ENCODE peak calls at places on chromosomes 5 and 9, in five cellular contexts. M, S, V, D and A are unnamed samples.

GRCh38 chr5:97528941-97529340 is 345.9 kb upstream of the RIOK2 start:
- DNase-seq in M (no peak), V (no peak), D (no peak), S (no peak), A (no peak)

GRCh38 chr5:143154495-143155375 is 248.8 kb downstream of the NR3C1 start:
- DNase-seq in D (no peak), S (no peak), V (peak), M (no peak), A (no peak)

GRCh38 chr5:148776780-148777179 is 49.6 kb upstream of the ADRB2 start:
- DNase-seq in M (no peak), S (no peak), V (no peak), D (no peak), A (no peak)

GRCh38 chr5:55160493-55161209 is 680 bp downstream of the GPX8 start:
- DNase-seq in D (no peak), M (no peak), V (no peak), S (no peak), A (no peak)

GRCh38 chr5:116766470-116766947 is 191.9 kb upstream of the SEMA6A start:
- DNase-seq in S (no peak), D (no peak), M (peak), V (no peak), A (no peak)

GRCh38 chr5:10403829-10404228 is 37.9 kb upstream of the ROPN1L start:
- DNase-seq in V (no peak), S (no peak), M (no peak), D (no peak), A (no peak)

GRCh38 chr5:178291969-178292825 is 59.6 kb upstream of the PHYKPL start:
- DNase-seq in M (no peak), S (no peak), D (no peak), V (no peak), A (no peak)

GRCh38 chr9:2967779-2968178 is 123.9 kb upstream of the PUM3 start:
- DNase-seq in D (no peak), S (no peak), M (no peak), V (no peak), A (no peak)

GRCh38 chr5:14818931-14819790 is 52.4 kb downstream of the ANKH start:
- DNase-seq in D (no peak), V (no peak), S (no peak), M (no peak), A (no peak)

GRCh38 chr5:146041180-146041789 is 64.1 kb downstream of the PLAC8L1 start:
- DNase-seq in M (no peak), S (no peak), V (no peak), D (no peak), A (no peak)

GRCh38 chr5:127358274-127358673 is 67.7 kb downstream of the MEGF10 start:
- DNase-seq in S (no peak), M (no peak), D (no peak), V (no peak), A (no peak)

GRCh38 chr5:6785861-6786180 is 72.6 kb downstream of the TENT4A start:
- DNase-seq in V (no peak), M (no peak), S (no peak), D (no peak), A (no peak)

GRCh38 chr9:110180713-110181434 is 27.1 kb downstream of the C9orf152 start:
- DNase-seq in M (no peak), V (no peak), S (no peak), D (no peak), A (no peak)

GRCh38 chr5:135240283-135240633 is 158.8 kb downstream of the MACROH2A1 start:
- DNase-seq in V (no peak), M (no peak), D (no peak), S (no peak), A (no peak)

GRCh38 chr9:116154334-116154975 is 864 bp downstream of the PAPPA start:
- DNase-seq in S (peak), M (no peak), D (no peak), V (no peak), A (peak)

GRCh38 chr9:1647776-1648175 is 367.4 kb upstream of the SMARCA2 start:
- DNase-seq in S (no peak), D (no peak), M (no peak), V (no peak), A (no peak)

GRCh38 chr9:88993327-88993726 is 2.1 kb downstream of the S1PR3 start:
- DNase-seq in M (no peak), D (no peak), S (no peak), V (no peak), A (no peak)

GRCh38 chr5:149550608-149551226 is 522 bp downstream of the CSNK1A1 start:
- DNase-seq in V (no peak), D (peak), M (no peak), S (peak), A (no peak)

GRCh38 chr5:28788954-28789353 is 1750.6 kb upstream of the CDH9 start:
- DNase-seq in S (no peak), D (no peak), V (no peak), M (no peak), A (no peak)

GRCh38 chr5:169668732-169669131 is 31.7 kb downstream of the DOCK2 start:
- DNase-seq in S (peak), D (no peak), V (no peak), M (no peak), A (no peak)

GRCh38 chr5:3092664-3093063 is 341.2 kb upstream of the IRX2 start:
- DNase-seq in V (no peak), M (no peak), S (no peak), D (no peak), A (no peak)

GRCh38 chr9:27539479-27540441 is 10.1 kb upstream of the MOB3B start:
- DNase-seq in M (peak), D (no peak), S (no peak), V (no peak), A (no peak)

GRCh38 chr5:119597728-119598298 is 31.5 kb upstream of the FAM170A start:
- DNase-seq in S (no peak), V (no peak), M (no peak), D (no peak), A (no peak)

GRCh38 chr9:131478421-131478868 is 24.3 kb upstream of the POMT1 start:
- DNase-seq in S (peak), V (peak), M (no peak), D (peak), A (peak)

GRCh38 chr9:131810351-131811170 is 70.7 kb upstream of the RAPGEF1 start:
- DNase-seq in D (no peak), S (no peak), V (no peak), M (no peak), A (no peak)

GRCh38 chr5:154541553-154541952 is 63.5 kb upstream of the HAND1 start:
- DNase-seq in D (no peak), M (no peak), V (no peak), S (no peak), A (no peak)

GRCh38 chr9:116661037-116661954 is 25.8 kb upstream of the TRIM32 start:
- DNase-seq in V (no peak), M (peak), D (peak), S (peak), A (peak)

GRCh38 chr5:32645246-32645645 is 59.9 kb downstream of the SUB1 start:
- DNase-seq in S (no peak), D (no peak), V (no peak), M (no peak), A (no peak)

GRCh38 chr9:93582115-93582514 is 5.7 kb downstream of the PHF2 start:
- DNase-seq in M (no peak), D (no peak), S (no peak), V (no peak), A (no peak)

GRCh38 chr5:93532370-93532769 is 48.6 kb downstream of the NR2F1-AS1 start:
- DNase-seq in M (no peak), D (no peak), V (no peak), S (no peak), A (no peak)

GRCh38 chr5:79728396-79728795 is 38.8 kb downstream of the CMYA5 start:
- DNase-seq in V (no peak), S (no peak), D (no peak), M (no peak), A (no peak)

DNA sequence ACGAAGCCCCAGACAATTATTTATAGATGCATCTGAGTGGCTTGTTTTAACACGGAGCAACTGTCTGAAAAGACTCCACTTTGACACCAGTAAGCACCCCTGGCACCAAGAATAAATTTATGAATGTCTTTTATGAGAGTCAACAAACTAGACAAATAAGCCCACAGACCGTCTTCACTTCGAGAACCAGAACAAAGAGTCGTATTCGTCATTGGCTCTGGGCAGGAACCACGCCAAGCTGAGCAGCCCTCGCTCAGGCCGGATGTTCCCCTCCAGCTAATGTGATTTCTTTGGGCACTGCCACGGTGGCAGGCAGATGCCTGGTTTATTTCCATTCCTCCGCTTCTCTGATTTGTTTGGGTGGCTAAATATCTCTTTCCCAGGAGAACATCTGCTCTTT is 91.9 kb upstream of the STC2 start:
- DNase-seq in M (no peak), V (no peak), D (no peak), S (peak), A (no peak)
- TF ChIP-seq TAF1 in M (no peak), V (no peak), D (no peak), S (no peak), A (no peak)

GRCh38 chr9:94971378-94972131 is 245.1 kb downstream of the AOPEP start:
- DNase-seq in M (no peak), D (no peak), S (peak), V (no peak), A (no peak)
- TF ChIP-seq TAF1 in M (no peak), D (no peak), S (no peak), V (no peak), A (no peak)

GRCh38 chr5:181217805-181218065 is 5.3 kb upstream of the TRIM41 start:
- DNase-seq in V (no peak), M (no peak), S (no peak), D (no peak), A (no peak)

GRCh38 chr5:181219262-181220177 is 3.6 kb upstream of the TRIM41 start:
- DNase-seq in S (no peak), D (no peak), V (no peak), M (no peak), A (no peak)

GRCh38 chr5:181218795-181219124 is 4.3 kb upstream of the TRIM41 start:
- DNase-seq in V (no peak), M (no peak), D (no peak), S (no peak), A (no peak)

GRCh38 chr5:181215997-181216982 is 6.8 kb upstream of the TRIM41 start:
- DNase-seq in D (no peak), M (peak), S (no peak), V (no peak), A (no peak)

GRCh38 chr5:181217111-181217804 is 5.8 kb upstream of the TRIM41 start:
- DNase-seq in S (peak), M (peak), V (no peak), D (peak), A (no peak)
- TF ChIP-seq TAF1 in S (no peak), M (no peak), V (no peak), D (no peak), A (no peak)

GRCh38 chr9:98455256-98455956 is 200.0 kb upstream of the TBC1D2 start:
- DNase-seq in S (no peak), D (no peak), M (no peak), V (no peak), A (no peak)

GRCh38 chr9:98453589-98454311 is 198.3 kb upstream of the TBC1D2 start:
- DNase-seq in D (no peak), M (no peak), S (peak), V (no peak), A (no peak)

GRCh38 chr9:98455957-98456621 is 200.6 kb upstream of the TBC1D2 start:
- DNase-seq in S (no peak), V (no peak), M (no peak), D (no peak), A (no peak)

GRCh38 chr9:98450486-98450885 is 195.0 kb upstream of the TBC1D2 start:
- DNase-seq in S (no peak), D (no peak), M (no peak), V (no peak), A (no peak)

DNA sequence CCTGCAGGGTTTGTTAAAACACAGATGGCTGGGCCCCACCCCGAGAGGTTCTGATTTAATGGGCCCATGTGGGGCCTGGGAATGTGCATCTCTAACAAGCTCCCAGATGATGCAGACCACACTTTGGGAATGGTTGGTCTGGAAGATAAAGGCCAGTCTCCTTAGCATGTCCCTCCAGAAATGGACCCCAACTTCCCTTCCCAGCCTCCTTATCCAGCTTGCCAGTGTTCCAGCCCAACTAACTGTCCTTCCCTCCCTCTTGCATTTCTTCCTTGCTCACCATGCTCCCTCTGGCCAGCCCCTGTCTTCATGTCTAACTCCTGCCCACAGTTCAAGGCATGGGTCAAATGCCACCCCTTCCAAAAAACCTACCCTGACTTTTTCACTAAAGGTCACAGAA is 196.1 kb upstream of the TBC1D2 start:
- DNase-seq in D (no peak), V (no peak), S (no peak), M (no peak), A (no peak)
- TF ChIP-seq TAF1 in D (no peak), V (no peak), S (no peak), M (no peak), A (no peak)

DNA sequence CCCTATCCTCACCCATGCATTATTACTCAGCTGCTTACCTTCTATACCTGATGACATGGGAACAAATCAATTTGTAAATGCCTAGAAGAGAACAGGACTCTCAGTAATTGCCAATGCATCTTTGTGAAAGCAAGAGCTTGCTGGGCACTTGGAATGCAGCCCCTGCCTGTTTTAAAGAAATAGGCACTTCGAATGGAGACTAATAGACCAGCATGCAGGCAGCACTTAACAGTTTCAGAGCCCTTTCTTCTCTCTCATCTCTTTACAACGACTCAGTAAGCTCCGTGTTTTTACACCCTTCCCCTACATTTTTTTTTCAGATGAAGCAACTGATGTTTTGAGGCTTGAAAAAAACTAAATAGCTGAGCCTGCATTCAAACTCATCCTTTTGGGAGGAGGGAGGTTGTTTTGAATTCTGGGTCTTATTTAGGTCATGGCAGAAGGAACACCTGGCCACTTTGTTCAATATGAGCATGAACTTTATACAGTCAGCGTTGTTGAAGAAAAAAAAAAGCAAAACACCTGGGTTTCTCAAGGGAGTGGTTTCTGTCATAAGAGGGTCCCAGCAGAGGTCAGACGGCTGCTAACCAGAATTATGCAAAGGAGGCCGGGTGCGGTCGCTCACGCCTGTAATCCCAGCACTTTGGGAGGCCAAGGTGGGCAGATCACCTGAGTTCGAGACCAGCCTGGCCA is 34.6 kb upstream of the WHRN start:
- DNase-seq in D (no peak), S (no peak), V (no peak), M (no peak), A (no peak)
- TF ChIP-seq TAF1 in D (no peak), S (no peak), V (no peak), M (no peak), A (no peak)

GRCh38 chr9:32722704-32723103 is 60.6 kb upstream of the TMEM215 start:
- DNase-seq in V (no peak), M (no peak), S (no peak), D (no peak), A (no peak)
- TF ChIP-seq TAF1 in V (no peak), M (no peak), S (no peak), D (no peak), A (no peak)